ENCODE peak calls at places on chromosomes 3 and 15, in nine cellular contexts. I is neural progenitor cell; L is GM12865; O is RWPE1; N is D341Med; Q is HEK293T; R is AG09309; H is activated CD8-positive, alpha-beta memory T cell treated with anti-CD3 and anti-CD28 coated beads, Interleukin-2, amount 50 U/mL, for 48 hours; Y is H54. G is an unnamed sample.
A peak's percentile ranks its signal among the peaks of the same experiment; 100 is the strongest.

GRCh38 chr3:173411288-173412064 is 13.9 kb downstream of the NLGN1 start:
- DNase-seq in L (no peak), Q (peak; percentile 33), I (no peak), O (peak; percentile 13), H (no peak), N (peak; percentile 38), Y (no peak), R (no peak), G (no peak)

GRCh38 chr3:113516115-113516505 is 1.2 kb upstream of the SPICE1 start:
- DNase-seq in O (no peak), Q (no peak), N (no peak), I (peak; percentile 9), Y (no peak), L (no peak), R (no peak), H (no peak), G (no peak)

GRCh38 chr3:186534113-186534669 is 10.0 kb downstream of the CRYGS start:
- DNase-seq in Y (no peak), L (peak; percentile 91), N (no peak), H (no peak), R (no peak), I (no peak), O (no peak), Q (no peak), G (no peak)

GRCh38 chr3:54932606-54933005 is 4.7 kb upstream of the LRTM1 start:
- DNase-seq in N (no peak), R (no peak), Q (no peak), Y (no peak), I (no peak), H (no peak), O (no peak), L (no peak), G (no peak)

GRCh38 chr3:143600762-143601161 is 247.5 kb downstream of the SLC9A9 start:
- DNase-seq in L (no peak), O (no peak), N (no peak), Q (no peak), Y (no peak), I (no peak), H (no peak), R (no peak), G (no peak)

GRCh38 chr3:72797773-72798543 is 50.3 kb downstream of the SHQ1 start:
- DNase-seq in Y (no peak), I (peak; percentile 31), Q (no peak), N (no peak), L (no peak), O (no peak), R (no peak), H (no peak), G (no peak)

GRCh38 chr15:58454950-58455401 is 23.2 kb downstream of the LIPC start:
- DNase-seq in Q (no peak), N (no peak), O (no peak), H (no peak), I (no peak), L (no peak), Y (no peak), R (no peak), G (no peak)

GRCh38 chr3:148131990-148132638 is 565.6 kb upstream of the AGTR1 start:
- DNase-seq in L (peak; percentile 56), I (no peak), R (no peak), N (no peak), O (no peak), Q (no peak), Y (no peak), H (no peak), G (no peak)

GRCh38 chr3:184656991-184657669 is 54.7 kb downstream of the MAGEF1 start:
- DNase-seq in N (no peak), Y (no peak), R (peak; percentile 55), O (peak; percentile 37), H (no peak), I (no peak), Q (no peak), L (peak; percentile 56), G (no peak)

GRCh38 chr3:14222900-14223594 is 44.4 kb downstream of the LSM3 start:
- DNase-seq in I (no peak), O (no peak), Q (no peak), H (no peak), R (no peak), Y (no peak), L (peak; percentile 35), N (no peak), G (peak; percentile 56)

GRCh38 chr3:42865256-42865655 is 10.4 kb downstream of the CYP8B1 start:
- DNase-seq in O (no peak), L (no peak), R (no peak), Q (no peak), H (no peak), Y (no peak), N (no peak), I (no peak), G (no peak)

GRCh38 chr3:127454051-127454450 is 136.5 kb downstream of the TPRA1 start:
- DNase-seq in N (no peak), O (no peak), Y (no peak), R (no peak), Q (no peak), H (peak; percentile 45), L (no peak), I (no peak), G (no peak)

GRCh38 chr3:140863481-140864084 is 78.1 kb upstream of the SLC25A36 start:
- DNase-seq in L (peak; percentile 78), N (peak; percentile 72), I (peak; percentile 82), O (peak; percentile 25), Y (peak; percentile 24), H (peak; percentile 67), Q (peak; percentile 67), R (peak; percentile 18), G (no peak)

GRCh38 chr3:14371573-14372474 is 30.6 kb upstream of the SLC6A6 start:
- DNase-seq in L (peak; percentile 61), H (no peak), I (no peak), Y (peak; percentile 90), Q (peak; percentile 50), N (no peak), R (peak; percentile 8), O (peak; percentile 41), G (no peak)

GRCh38 chr3:122646146-122646988 is 34.3 kb upstream of the PARP14 start:
- DNase-seq in H (no peak), Y (no peak), O (no peak), Q (no peak), N (no peak), I (no peak), R (no peak), L (peak; percentile 66), G (no peak)

GRCh38 chr3:161423911-161424522 is 52.7 kb upstream of the SPTSSB start:
- DNase-seq in Y (no peak), L (peak; percentile 26), I (peak; percentile 31), O (peak; percentile 53), R (no peak), H (no peak), N (peak; percentile 43), Q (peak; percentile 38), G (no peak)

GRCh38 chr3:14803981-14804834 is 14.6 kb upstream of the FGD5 start:
- DNase-seq in L (no peak), Y (no peak), H (no peak), I (no peak), R (no peak), O (no peak), Q (no peak), N (no peak), G (no peak)

GRCh38 chr3:14962762-14963161 is 15.4 kb downstream of the NR2C2 start:
- DNase-seq in H (no peak), Q (no peak), Y (peak; percentile 19), I (no peak), N (no peak), O (peak; percentile 0), R (peak; percentile 23), L (no peak), G (no peak)

GRCh38 chr3:34387831-34388564 is 589.6 kb downstream of the PDCD6IP start:
- DNase-seq in O (no peak), H (no peak), Q (no peak), L (no peak), Y (no peak), R (no peak), I (no peak), N (no peak), G (no peak)

GRCh38 chr3:54965746-54966145 is 37.9 kb upstream of the LRTM1 start:
- DNase-seq in H (no peak), R (peak; percentile 50), N (no peak), O (no peak), I (no peak), Y (peak; percentile 34), L (no peak), Q (no peak), G (no peak)

GRCh38 chr15:74906193-74906449 is 530 bp downstream of the FAM219B start:
- DNase-seq in O (peak; percentile 42), N (peak; percentile 82), Y (no peak), R (no peak), H (no peak), Q (no peak), I (peak; percentile 70), L (peak; percentile 22), G (no peak)

GRCh38 chr3:32137870-32138269 is 31.4 kb downstream of the GPD1L start:
- DNase-seq in Y (no peak), O (no peak), N (no peak), H (no peak), L (no peak), R (no peak), Q (no peak), I (peak; percentile 9), G (no peak)

GRCh38 chr3:37221407-37221806 is 47.0 kb upstream of the LRRFIP2 start:
- DNase-seq in L (peak; percentile 7), N (no peak), Q (no peak), H (no peak), I (no peak), O (peak; percentile 89), Y (peak; percentile 77), R (no peak), G (no peak)

GRCh38 chr3:139572847-139573672 is 33.5 kb upstream of the RBP1 start:
- DNase-seq in O (no peak), H (no peak), Y (no peak), I (no peak), R (no peak), N (no peak), Q (no peak), L (no peak), G (no peak)

G was measured in vagina.